ENCODE peak calls at places on chromosomes 12 and 14, in seven cellular contexts. One of them, this sample, is unnamed.
A peak's percentile ranks its signal among the peaks of the same experiment; 100 is the strongest.

GRCh38 chr12:93242154-93242958 is 135.4 kb upstream of the NUDT4 start:
- DNase-seq in NCI-H460: no peak
- DNase-seq in HFFc6: no peak
- DNase-seq in AG09319: no peak
- DNase-seq in HEK293T: no peak
- DNase-seq in activated T-helper 1 cell treated with anti-CD3 and anti-CD28 coated beads, Interleukin-2, amount 50 U/mL, for 16 hours: no peak
- DNase-seq in aorta: no peak
- DNase-seq in this sample: no peak

GRCh38 chr12:128727461-128727860 is 96.3 kb downstream of the SLC15A4 start:
- DNase-seq in activated T-helper 1 cell treated with anti-CD3 and anti-CD28 coated beads, Interleukin-2, amount 50 U/mL, for 16 hours: no peak
- DNase-seq in NCI-H460: no peak
- DNase-seq in aorta: no peak
- DNase-seq in HEK293T: no peak
- DNase-seq in AG09319: no peak
- DNase-seq in HFFc6: no peak
- DNase-seq in this sample: no peak

GRCh38 chr14:68564826-68565760 is 227.8 kb downstream of the ZFP36L1 start:
- DNase-seq in activated T-helper 1 cell treated with anti-CD3 and anti-CD28 coated beads, Interleukin-2, amount 50 U/mL, for 16 hours: no peak
- DNase-seq in aorta: no peak
- DNase-seq in AG09319: no peak
- DNase-seq in NCI-H460: no peak
- DNase-seq in HFFc6: no peak
- DNase-seq in HEK293T: no peak
- DNase-seq in this sample: no peak

GRCh38 chr14:38867561-38868150 is 235.4 kb downstream of the SEC23A start:
- DNase-seq in AG09319: peak; percentile 48
- DNase-seq in NCI-H460: peak; percentile 75
- DNase-seq in HEK293T: peak; percentile 72
- DNase-seq in activated T-helper 1 cell treated with anti-CD3 and anti-CD28 coated beads, Interleukin-2, amount 50 U/mL, for 16 hours: no peak
- DNase-seq in HFFc6: peak; percentile 70
- DNase-seq in aorta: no peak
- DNase-seq in this sample: peak; percentile 13

GRCh38 chr12:102334765-102335164 is 137.1 kb upstream of the PMCH start:
- DNase-seq in HEK293T: no peak
- DNase-seq in activated T-helper 1 cell treated with anti-CD3 and anti-CD28 coated beads, Interleukin-2, amount 50 U/mL, for 16 hours: no peak
- DNase-seq in AG09319: no peak
- DNase-seq in aorta: no peak
- DNase-seq in NCI-H460: no peak
- DNase-seq in HFFc6: no peak
- DNase-seq in this sample: no peak

GRCh38 chr14:68680541-68681051 is 112.3 kb downstream of the ZFP36L1 start:
- DNase-seq in NCI-H460: no peak
- DNase-seq in aorta: no peak
- DNase-seq in activated T-helper 1 cell treated with anti-CD3 and anti-CD28 coated beads, Interleukin-2, amount 50 U/mL, for 16 hours: no peak
- DNase-seq in AG09319: peak; percentile 79
- DNase-seq in HEK293T: no peak
- DNase-seq in HFFc6: peak; percentile 49
- DNase-seq in this sample: no peak

GRCh38 chr14:92922883-92923743 is at the start of gene CHGA:
- DNase-seq in activated T-helper 1 cell treated with anti-CD3 and anti-CD28 coated beads, Interleukin-2, amount 50 U/mL, for 16 hours: no peak
- DNase-seq in AG09319: no peak
- DNase-seq in HFFc6: no peak
- DNase-seq in aorta: peak; percentile 88
- DNase-seq in NCI-H460: peak; percentile 58
- DNase-seq in HEK293T: peak; percentile 76
- DNase-seq in this sample: peak; percentile 33

GRCh38 chr14:101017806-101018560 is 114.5 kb upstream of the RTL1 start:
- DNase-seq in activated T-helper 1 cell treated with anti-CD3 and anti-CD28 coated beads, Interleukin-2, amount 50 U/mL, for 16 hours: no peak
- DNase-seq in NCI-H460: no peak
- DNase-seq in AG09319: no peak
- DNase-seq in HFFc6: no peak
- DNase-seq in aorta: peak; percentile 38
- DNase-seq in HEK293T: no peak
- DNase-seq in this sample: no peak

GRCh38 chr14:24417832-24418491 is 11.5 kb downstream of the CBLN3 start:
- DNase-seq in activated T-helper 1 cell treated with anti-CD3 and anti-CD28 coated beads, Interleukin-2, amount 50 U/mL, for 16 hours: no peak
- DNase-seq in aorta: no peak
- DNase-seq in NCI-H460: no peak
- DNase-seq in AG09319: no peak
- DNase-seq in HFFc6: no peak
- DNase-seq in HEK293T: no peak
- DNase-seq in this sample: no peak

GRCh38 chr12:115916910-115917668 is 360.4 kb downstream of the MED13L start:
- DNase-seq in HFFc6: no peak
- DNase-seq in activated T-helper 1 cell treated with anti-CD3 and anti-CD28 coated beads, Interleukin-2, amount 50 U/mL, for 16 hours: peak; percentile 71
- DNase-seq in NCI-H460: peak; percentile 15
- DNase-seq in aorta: peak; percentile 89
- DNase-seq in HEK293T: peak; percentile 81
- DNase-seq in AG09319: no peak
- DNase-seq in this sample: peak; percentile 71

GRCh38 chr12:50242751-50243191 is 40.5 kb downstream of the LIMA1 start:
- DNase-seq in aorta: no peak
- DNase-seq in activated T-helper 1 cell treated with anti-CD3 and anti-CD28 coated beads, Interleukin-2, amount 50 U/mL, for 16 hours: no peak
- DNase-seq in HFFc6: peak; percentile 90
- DNase-seq in NCI-H460: no peak
- DNase-seq in AG09319: no peak
- DNase-seq in HEK293T: no peak
- DNase-seq in this sample: no peak

GRCh38 chr12:116332705-116333380 is 55.4 kb upstream of the MED13L start:
- DNase-seq in HEK293T: no peak
- DNase-seq in AG09319: no peak
- DNase-seq in activated T-helper 1 cell treated with anti-CD3 and anti-CD28 coated beads, Interleukin-2, amount 50 U/mL, for 16 hours: no peak
- DNase-seq in NCI-H460: no peak
- DNase-seq in HFFc6: no peak
- DNase-seq in aorta: no peak
- DNase-seq in this sample: no peak

GRCh38 chr12:127270193-127270592 is 996.8 kb upstream of the TMEM132C start:
- DNase-seq in HEK293T: no peak
- DNase-seq in NCI-H460: no peak
- DNase-seq in AG09319: peak; percentile 47
- DNase-seq in HFFc6: peak; percentile 91
- DNase-seq in activated T-helper 1 cell treated with anti-CD3 and anti-CD28 coated beads, Interleukin-2, amount 50 U/mL, for 16 hours: no peak
- DNase-seq in aorta: no peak
- DNase-seq in this sample: no peak

GRCh38 chr14:90778468-90779255 is 37.6 kb downstream of the TTC7B start:
- DNase-seq in HEK293T: no peak
- DNase-seq in NCI-H460: no peak
- DNase-seq in activated T-helper 1 cell treated with anti-CD3 and anti-CD28 coated beads, Interleukin-2, amount 50 U/mL, for 16 hours: no peak
- DNase-seq in HFFc6: no peak
- DNase-seq in aorta: no peak
- DNase-seq in AG09319: no peak
- DNase-seq in this sample: no peak

GRCh38 chr12:92696240-92696639 is 6.5 kb upstream of the PLEKHG7 start:
- DNase-seq in aorta: no peak
- DNase-seq in NCI-H460: no peak
- DNase-seq in AG09319: peak; percentile 8
- DNase-seq in HEK293T: no peak
- DNase-seq in HFFc6: no peak
- DNase-seq in activated T-helper 1 cell treated with anti-CD3 and anti-CD28 coated beads, Interleukin-2, amount 50 U/mL, for 16 hours: no peak
- DNase-seq in this sample: no peak